ENCODE peak calls at places on chromosomes 3 and 15, in six cellular contexts. J, P, Z, O, B and F are unnamed samples.

GRCh38 chr3:89032331-89033063 is 74.9 kb upstream of the EPHA3 start:
- DNase-seq in B (no peak), J (peak), P (peak), Z (no peak), O (no peak), F (no peak)

GRCh38 chr15:41554401-41554800 is 4.6 kb upstream of the TYRO3 start:
- DNase-seq in Z (no peak), B (no peak), J (no peak), P (no peak), O (no peak), F (no peak)

GRCh38 chr3:66038726-66039589 is at the start of gene MAGI1:
- DNase-seq in B (peak), Z (peak), P (peak), O (peak), J (peak), F (peak)

GRCh38 chr3:35383719-35384555 is 255.4 kb upstream of the ARPP21 start:
- DNase-seq in J (peak), O (no peak), Z (no peak), P (no peak), B (no peak), F (no peak)

GRCh38 chr15:90994059-90994416 is 297 bp downstream of the PRC1 start:
- DNase-seq in B (no peak), O (peak), Z (no peak), P (no peak), J (no peak), F (peak)

GRCh38 chr15:78925076-78925624 is 19.7 kb downstream of the CTSH start:
- DNase-seq in Z (no peak), J (no peak), P (no peak), B (no peak), O (no peak), F (no peak)

GRCh38 chr3:26963356-26963742 is 340.8 kb downstream of the LRRC3B start:
- DNase-seq in J (no peak), O (no peak), Z (no peak), P (no peak), B (no peak), F (no peak)

GRCh38 chr3:107370902-107371301 is 6.3 kb upstream of the CCDC54 start:
- DNase-seq in J (no peak), P (no peak), Z (no peak), O (no peak), B (no peak), F (no peak)

GRCh38 chr15:27506752-27507151 is 535.8 kb downstream of the GABRG3 start:
- DNase-seq in P (no peak), J (no peak), Z (no peak), B (no peak), O (no peak), F (no peak)

GRCh38 chr3:45332493-45332892 is 55.9 kb upstream of the LARS2 start:
- DNase-seq in Z (no peak), J (no peak), O (no peak), B (no peak), P (no peak), F (no peak)

GRCh38 chr3:15606434-15606891 is 4.9 kb downstream of the BTD start:
- DNase-seq in B (no peak), J (no peak), Z (no peak), P (no peak), O (no peak), F (no peak)

GRCh38 chr15:51864408-51865056 is 35.1 kb downstream of the TMOD3 start:
- DNase-seq in P (peak), O (no peak), B (no peak), Z (peak), J (no peak), F (no peak)

GRCh38 chr3:14157951-14158350 is 20.4 kb downstream of the XPC start:
- DNase-seq in B (no peak), Z (no peak), O (no peak), P (no peak), J (no peak), F (no peak)
- H3K14ac ChIP-seq in B (no peak), Z (no peak), O (no peak), P (no peak), J (no peak), F (no peak)

DNA sequence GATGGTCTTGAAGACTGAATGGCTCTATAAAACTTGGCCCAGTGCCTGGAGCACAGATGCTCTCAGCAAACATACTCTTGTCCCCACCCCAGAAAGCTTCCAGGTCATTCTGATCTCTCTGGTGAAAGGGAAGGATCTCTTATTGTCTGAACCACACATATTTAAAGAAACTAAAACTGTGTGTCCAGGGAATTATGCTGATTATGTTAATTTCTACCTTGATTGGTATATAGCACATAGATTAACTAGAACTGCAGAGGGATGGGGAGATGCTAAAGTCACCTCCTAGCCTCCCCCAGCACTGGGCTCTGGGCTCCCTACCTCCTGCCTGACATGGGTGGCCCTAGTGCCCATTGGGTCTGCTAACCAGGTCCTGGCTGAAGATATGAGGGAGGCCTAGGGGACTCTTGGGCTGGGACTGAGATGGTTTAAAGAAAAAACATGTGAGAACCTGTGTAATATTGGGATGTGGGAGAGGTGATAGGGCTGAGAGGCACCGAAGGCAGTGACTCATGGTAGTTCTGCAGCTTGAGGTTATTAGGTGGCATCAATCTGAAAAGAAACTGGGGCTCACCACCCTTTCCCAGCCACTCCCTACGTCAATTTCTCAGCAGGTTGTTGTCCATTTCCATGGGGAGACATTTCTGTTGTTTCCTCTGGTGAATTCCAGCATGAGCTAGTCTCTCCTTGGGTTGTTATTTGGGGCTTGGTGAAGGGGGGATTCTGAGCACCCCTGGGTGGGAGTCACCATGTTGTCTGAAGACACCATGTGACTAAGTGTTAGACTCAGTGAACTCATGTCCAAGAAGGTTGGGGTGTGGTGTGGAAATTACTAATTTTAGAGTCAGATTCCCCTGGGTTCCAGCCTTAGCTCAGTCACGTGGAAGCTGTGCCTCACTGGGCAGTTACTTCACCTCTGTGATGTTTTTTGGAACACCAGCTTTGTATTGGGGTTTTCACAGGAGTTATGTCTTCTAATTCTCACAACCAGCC is 171.2 kb downstream of the RPLP1 start:
- DNase-seq in B (no peak), Z (no peak), P (no peak), J (no peak), O (no peak), F (no peak)
- H3K4ac ChIP-seq in B (no peak), Z (no peak), P (no peak), J (no peak), O (no peak), F (no peak)

GRCh38 chr3:155018621-155019330 is 61.3 kb upstream of the MME start:
- DNase-seq in O (no peak), J (no peak), Z (no peak), P (no peak), B (no peak), F (peak)
- H2AFZ ChIP-seq in O (no peak), J (no peak), Z (no peak), P (no peak), B (no peak), F (no peak)

GRCh38 chr3:31561891-31562290 is 29.2 kb downstream of the STT3B start:
- DNase-seq in B (no peak), O (no peak), J (no peak), P (no peak), Z (peak), F (no peak)

GRCh38 chr3:31559872-31560534 is 27.3 kb downstream of the STT3B start:
- DNase-seq in Z (no peak), J (no peak), B (no peak), P (no peak), O (no peak), F (no peak)

GRCh38 chr3:31567036-31567435 is 34.3 kb downstream of the STT3B start:
- DNase-seq in B (no peak), Z (peak), P (no peak), J (no peak), O (no peak), F (no peak)

GRCh38 chr3:31565288-31565687 is 32.6 kb downstream of the STT3B start:
- DNase-seq in B (no peak), P (no peak), O (no peak), Z (no peak), J (no peak), F (no peak)

DNA sequence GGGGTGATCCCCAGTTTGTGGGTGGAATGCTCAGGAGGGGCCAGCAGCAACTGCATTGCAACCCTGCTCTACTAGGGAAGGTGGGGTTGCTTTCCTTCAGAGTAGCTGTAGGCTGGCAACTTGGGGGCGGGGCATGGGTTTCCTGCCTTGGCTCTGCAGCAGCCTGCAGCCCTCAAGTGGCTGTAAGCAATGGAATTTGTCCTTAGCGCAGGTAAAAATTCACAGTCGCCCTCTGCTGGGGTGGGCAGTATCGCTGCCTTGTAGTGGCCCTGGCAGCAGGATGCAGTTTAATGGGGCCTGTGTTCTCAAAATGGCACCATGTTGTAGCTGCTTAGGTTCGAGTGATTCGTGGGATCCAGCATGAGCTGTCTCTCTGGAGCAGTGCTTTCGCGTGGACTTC is 29.8 kb downstream of the STT3B start:
- DNase-seq in B (peak), O (no peak), J (no peak), P (no peak), Z (peak), F (no peak)
- H3K14ac ChIP-seq in B (no peak), O (no peak), J (no peak), P (no peak), Z (no peak), F (no peak)

DNA sequence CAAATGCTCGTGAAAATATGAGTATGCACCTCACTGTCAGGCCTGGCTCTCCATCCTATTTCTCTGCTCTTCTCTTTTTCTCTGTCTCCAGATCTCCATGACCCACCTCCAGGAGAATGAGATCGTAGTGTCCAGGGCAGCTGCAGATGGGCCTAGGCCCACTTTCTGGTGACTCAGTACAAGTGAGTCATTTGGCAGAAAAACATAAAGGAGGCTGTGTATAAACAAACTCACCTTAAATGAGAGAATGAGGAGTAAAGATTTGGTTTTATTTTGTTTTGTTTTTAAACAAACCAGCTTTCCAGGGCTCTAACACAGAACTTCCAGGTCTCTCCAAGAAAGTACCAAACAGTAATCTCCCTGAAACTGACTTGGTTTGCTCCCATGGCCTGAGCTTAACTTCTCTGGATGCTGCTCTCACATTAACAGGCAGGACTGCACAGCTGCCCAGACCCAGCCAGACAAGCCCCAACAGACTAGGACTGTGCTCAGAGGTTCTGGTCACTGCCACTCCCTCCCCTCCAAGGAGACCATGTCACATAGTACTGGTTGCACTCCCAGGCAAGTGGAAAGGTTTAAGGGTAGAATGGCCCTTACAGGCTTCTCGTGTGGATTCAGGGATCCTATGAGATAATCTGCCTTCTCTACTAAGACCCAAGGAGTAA is 1.5 kb upstream of the HEG1 start:
- DNase-seq in P (peak), B (no peak), Z (no peak), O (no peak), J (peak), F (peak)
- H3K4ac ChIP-seq in P (peak), B (no peak), Z (no peak), O (no peak), J (no peak), F (no peak)

DNA sequence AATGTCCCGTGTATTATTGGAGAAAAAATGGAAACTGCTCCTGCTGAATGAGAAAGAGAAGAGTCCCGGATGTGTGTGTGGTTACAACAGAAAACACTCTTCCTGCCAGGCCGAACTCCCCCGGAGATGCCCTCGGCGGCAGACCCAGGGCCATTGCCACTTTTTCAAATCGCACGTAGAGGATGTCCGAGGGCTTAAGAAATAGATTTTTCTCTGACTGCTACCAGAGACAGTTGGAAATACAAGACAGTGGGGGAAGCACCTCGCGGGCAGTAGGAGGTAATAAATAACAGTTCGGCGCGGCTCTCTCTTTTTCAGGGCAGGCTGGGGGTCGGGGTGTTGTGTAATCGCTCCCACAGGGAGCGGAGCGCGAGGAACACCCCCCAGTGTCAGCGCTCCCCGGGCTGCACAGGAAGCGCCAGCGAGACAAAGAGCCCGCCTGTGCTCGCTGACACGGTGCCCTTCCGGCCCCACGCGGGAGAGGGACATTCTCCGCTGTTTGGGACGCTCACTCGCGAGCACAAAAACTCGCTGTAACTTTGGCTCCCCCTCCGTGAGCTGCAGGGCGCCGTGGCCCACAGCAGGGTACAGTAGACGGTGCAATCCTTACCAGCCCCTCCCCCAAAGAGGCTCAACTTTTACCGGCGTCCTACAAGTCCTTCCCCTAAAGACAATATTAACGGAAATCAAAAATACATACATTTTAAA is 1.1 kb downstream of the VGLL4 start:
- DNase-seq in O (peak), Z (no peak), P (peak), B (no peak), J (peak), F (no peak)
- H2AFZ ChIP-seq in O (peak), Z (no peak), P (peak), B (no peak), J (no peak), F (peak)

GRCh38 chr3:72344256-72345046 is 503.8 kb downstream of the SHQ1 start:
- DNase-seq in J (no peak), P (no peak), Z (no peak), B (no peak), O (no peak), F (no peak)
- H3K14ac ChIP-seq in J (no peak), P (no peak), Z (no peak), B (no peak), O (no peak), F (no peak)

GRCh38 chr3:50568947-50569749 is at the start of gene HEMK1:
- DNase-seq in P (peak), Z (peak), J (peak), B (peak), O (peak), F (peak)

GRCh38 chr3:50563867-50564266 is 3.7 kb downstream of the C3orf18 start:
- DNase-seq in J (no peak), O (no peak), P (no peak), B (no peak), Z (no peak), F (no peak)

GRCh38 chr3:50564321-50564720 is 3.2 kb downstream of the C3orf18 start:
- DNase-seq in J (no peak), Z (no peak), P (no peak), O (no peak), B (no peak), F (no peak)

GRCh38 chr3:50567386-50568182 is at the start of gene C3orf18:
- DNase-seq in O (peak), P (peak), B (peak), J (peak), Z (peak), F (peak)

DNA sequence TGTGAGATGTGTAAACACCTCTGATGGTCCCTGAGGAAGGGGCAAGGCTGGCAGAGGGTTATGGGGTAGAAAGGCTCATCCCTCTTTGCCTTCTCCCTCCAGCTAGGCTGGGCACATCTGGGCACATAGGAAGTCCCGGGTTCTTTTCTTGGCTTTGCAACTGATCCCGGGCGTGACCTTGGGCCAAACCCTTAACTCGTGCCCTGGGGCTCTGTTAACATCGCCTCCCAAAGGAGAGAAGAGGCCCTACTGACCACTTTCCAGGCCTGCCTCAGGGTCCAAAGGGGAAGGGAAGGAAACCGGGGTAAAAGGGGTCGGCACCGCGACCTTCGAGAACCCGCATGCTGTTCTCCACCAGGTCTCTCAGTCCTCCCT is 549 bp downstream of the C3orf18 start:
- DNase-seq in O (no peak), B (no peak), J (no peak), Z (no peak), P (no peak), F (peak)
- H3K4ac ChIP-seq in O (no peak), B (no peak), J (peak), Z (no peak), P (peak), F (no peak)